ENCODE peak calls at places on chromosomes 5 and 9, in seven cellular contexts. S is IMR-90, I is kidney epithelial cell, W is stomach, K is mucosa of descending colon, P is dorsolateral prefrontal cortex, X is fibroblast of pulmonary artery. Q is an unnamed sample.

GRCh38 chr9:95028855-95029219 is 288.7 kb downstream of the FANCC start:
- DNase-seq in P (no peak), W (no peak), K (no peak), X (no peak), S (no peak), I (no peak), Q (no peak)

GRCh38 chr5:138900281-138900965 is 25.3 kb upstream of the LRRTM2 start:
- DNase-seq in W (no peak), X (peak; percentile 48), K (no peak), S (peak; percentile 75), P (no peak), I (peak; percentile 41), Q (peak; percentile 50)

GRCh38 chr9:135582966-135583685 is 21.6 kb downstream of the PAEP start:
- DNase-seq in S (no peak), W (peak; percentile 19), P (no peak), I (no peak), K (no peak), X (no peak), Q (no peak)

GRCh38 chr5:39584921-39585320 is 160.1 kb upstream of the DAB2 start:
- DNase-seq in S (peak; percentile 21), I (no peak), W (no peak), K (no peak), X (peak; percentile 20), P (no peak), Q (peak; percentile 37)

GRCh38 chr9:589723-590122 is 251.8 kb upstream of the DMRT1 start:
- DNase-seq in I (no peak), P (no peak), S (peak; percentile 31), K (no peak), W (no peak), X (peak; percentile 62), Q (peak; percentile 8)

GRCh38 chr9:119722384-119722783 is 353.1 kb upstream of the BRINP1 start:
- DNase-seq in W (no peak), S (no peak), I (no peak), P (no peak), K (no peak), X (no peak), Q (no peak)

GRCh38 chr9:134535171-134535570 is 106.4 kb upstream of the COL5A1 start:
- DNase-seq in I (no peak), S (no peak), X (no peak), W (no peak), P (no peak), K (no peak), Q (no peak)

GRCh38 chr5:42361321-42361688 is 61.9 kb upstream of the GHR start:
- DNase-seq in K (no peak), W (no peak), I (no peak), X (no peak), P (no peak), S (no peak), Q (peak; percentile 13)

GRCh38 chr9:133880851-133881634 is 111.1 kb downstream of the VAV2 start:
- DNase-seq in K (no peak), W (no peak), X (peak; percentile 34), S (peak; percentile 29), I (no peak), P (no peak), Q (no peak)

GRCh38 chr5:90645024-90645610 is 86.5 kb downstream of the ADGRV1 start:
- DNase-seq in I (no peak), K (no peak), X (no peak), W (no peak), S (no peak), P (no peak), Q (peak; percentile 1)

GRCh38 chr9:132283863-132284262 is 70.9 kb downstream of the SETX start:
- DNase-seq in I (no peak), X (peak; percentile 33), P (no peak), K (no peak), S (peak; percentile 86), W (no peak), Q (no peak)

GRCh38 chr5:83029912-83030311 is 47.3 kb downstream of the TMEM167A start:
- DNase-seq in S (peak; percentile 80), X (peak; percentile 28), P (no peak), K (no peak), I (peak; percentile 67), W (no peak), Q (peak; percentile 57)

GRCh38 chr9:2159521-2160417 is 144.6 kb downstream of the SMARCA2 start:
- DNase-seq in P (no peak), W (no peak), I (no peak), X (peak; percentile 36), K (no peak), S (peak; percentile 23), Q (peak; percentile 43)

GRCh38 chr9:2158729-2159128 is 143.6 kb downstream of the SMARCA2 start:
- DNase-seq in W (no peak), S (no peak), K (no peak), X (no peak), I (no peak), P (no peak), Q (no peak)

GRCh38 chr9:2155966-2156365 is 140.8 kb downstream of the SMARCA2 start:
- DNase-seq in W (no peak), I (no peak), S (no peak), K (no peak), X (no peak), P (no peak), Q (no peak)

GRCh38 chr9:2157277-2158105 is 142.3 kb downstream of the SMARCA2 start:
- DNase-seq in P (peak; percentile 79), X (peak; percentile 58), I (no peak), K (peak; percentile 59), S (peak; percentile 69), W (peak; percentile 33), Q (peak; percentile 81)

DNA sequence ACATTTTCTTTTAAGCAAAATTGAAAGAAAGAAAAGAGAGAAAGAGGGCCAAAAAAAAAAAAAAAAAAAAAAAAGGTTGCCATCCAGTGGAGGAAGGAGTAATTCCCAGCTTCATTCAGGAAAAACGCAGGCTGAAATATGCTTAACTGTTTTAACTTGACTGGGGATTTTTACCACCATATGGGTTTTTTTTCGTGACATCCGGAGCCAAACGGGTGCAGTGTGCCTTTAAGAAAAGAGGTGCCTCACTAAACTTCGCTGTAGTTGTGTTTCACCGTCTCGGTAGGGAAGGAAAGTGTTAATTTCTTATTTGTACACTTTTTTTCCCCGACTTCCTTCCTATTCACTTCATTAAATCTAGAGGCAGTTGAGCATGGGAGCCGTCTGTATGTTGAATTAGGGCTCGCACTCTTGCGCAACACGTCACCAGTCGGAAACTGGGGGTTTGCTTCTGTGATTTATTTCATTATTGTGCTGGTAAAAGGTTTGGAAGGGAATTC is 143.0 kb downstream of the SMARCA2 start:
- DNase-seq in P (no peak), I (peak; percentile 47), X (peak; percentile 85), K (no peak), S (peak; percentile 67), W (peak; percentile 53), Q (peak; percentile 80)
- TF ChIP-seq CTCF in P (no peak), I (peak; percentile 17), X (peak; percentile 31), K (no peak), S (peak; percentile 23), W (no peak), Q (no peak)

DNA sequence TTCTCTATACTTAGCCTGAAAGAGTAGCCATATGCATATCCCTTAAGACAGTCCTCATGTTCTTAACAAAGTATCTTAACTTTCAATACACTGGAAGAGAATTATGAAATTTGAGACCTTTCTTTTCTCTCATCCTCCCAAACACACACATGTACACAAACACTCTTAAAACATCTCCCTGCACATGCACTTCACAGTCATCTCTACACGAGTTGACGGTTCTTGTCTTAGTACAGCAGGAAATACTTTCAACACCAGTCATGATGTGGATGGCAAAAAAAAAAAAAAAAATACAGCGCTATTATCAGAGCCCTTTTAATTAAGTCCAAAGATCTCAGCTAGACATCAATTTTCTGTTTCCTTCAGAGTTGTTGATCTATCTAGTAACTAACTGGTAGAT is 43.6 kb upstream of the PCSK1 start:
- DNase-seq in W (no peak), X (peak; percentile 58), I (no peak), P (no peak), S (peak; percentile 69), K (no peak), Q (peak; percentile 50)
- H3K4me3 ChIP-seq in W (no peak overlapping the region), X (no peak overlapping the region), I (no peak overlapping the region), P (no peak overlapping the region), S (no peak overlapping the region), K (no peak overlapping the region), Q (no peak overlapping the region)

GRCh38 chr5:93623153-93623552 is 40.1 kb downstream of the NR2F1 start:
- DNase-seq in P (no peak), I (no peak), K (no peak), X (no peak), S (no peak), W (no peak), Q (no peak)

GRCh38 chr5:93622240-93622885 is 39.3 kb downstream of the NR2F1 start:
- DNase-seq in P (no peak), X (peak; percentile 74), K (no peak), S (peak; percentile 77), W (no peak), I (no peak), Q (peak; percentile 79)

GRCh38 chr5:93621340-93621872 is 38.4 kb downstream of the NR2F1 start:
- DNase-seq in P (peak; percentile 94), W (peak; percentile 53), S (peak; percentile 70), X (peak; percentile 55), K (peak; percentile 71), I (no peak), Q (peak; percentile 66)

DNA sequence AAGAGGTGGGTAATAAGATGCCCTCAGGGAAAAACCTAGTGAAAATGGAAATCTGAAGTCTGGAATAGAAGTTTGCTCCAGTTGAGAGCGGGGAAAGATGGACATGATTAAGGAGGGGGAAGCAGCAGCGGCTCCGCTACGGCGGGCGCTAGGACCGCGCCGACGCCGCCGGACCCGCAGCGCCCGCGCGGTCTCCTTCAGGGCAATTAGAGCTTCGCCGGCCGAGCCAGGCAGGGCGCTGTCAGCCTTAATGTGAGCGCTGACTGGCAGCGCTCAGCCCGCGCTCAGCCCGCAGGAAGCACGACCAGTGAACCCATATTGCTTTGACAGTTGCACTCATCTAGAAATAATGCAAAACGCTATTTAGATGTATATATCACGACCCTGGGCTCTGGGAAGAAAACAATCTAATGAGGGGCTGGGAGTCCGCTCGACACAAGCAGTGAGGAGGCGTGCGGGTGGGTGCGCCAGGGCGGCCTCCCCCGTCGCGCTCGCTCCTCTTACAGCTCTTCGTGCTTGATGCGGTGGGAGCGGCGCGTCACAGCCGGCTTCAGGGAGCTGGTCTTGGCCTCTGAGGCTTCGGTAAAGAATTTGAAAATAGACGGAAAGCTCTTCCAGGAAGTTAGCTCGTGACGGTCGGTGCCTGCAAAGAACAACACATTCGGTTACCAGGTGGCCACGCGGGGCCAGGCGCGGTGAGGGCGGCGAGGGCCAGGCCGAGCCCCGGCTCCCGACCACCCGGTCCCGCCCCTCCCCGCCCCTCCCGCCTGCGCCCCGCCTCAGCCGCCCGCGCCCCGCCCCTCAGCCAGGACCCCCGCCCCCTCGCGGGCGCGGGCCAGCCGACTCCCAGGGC is 37.7 kb downstream of the NR2F1 start:
- DNase-seq in X (peak; percentile 63), I (no peak), W (peak; percentile 71), P (peak; percentile 85), S (peak; percentile 68), K (peak; percentile 75), Q (peak; percentile 63)
- TF ChIP-seq CTCF in X (peak; percentile 9), I (no peak), W (no peak), P (no peak), S (peak; percentile 21), K (no peak), Q (no peak)

GRCh38 chr9:36471359-36471758 is 71.3 kb upstream of the RNF38 start:
- DNase-seq in P (no peak), X (no peak), I (no peak), W (no peak), S (no peak), K (no peak), Q (peak; percentile 10)

DNA sequence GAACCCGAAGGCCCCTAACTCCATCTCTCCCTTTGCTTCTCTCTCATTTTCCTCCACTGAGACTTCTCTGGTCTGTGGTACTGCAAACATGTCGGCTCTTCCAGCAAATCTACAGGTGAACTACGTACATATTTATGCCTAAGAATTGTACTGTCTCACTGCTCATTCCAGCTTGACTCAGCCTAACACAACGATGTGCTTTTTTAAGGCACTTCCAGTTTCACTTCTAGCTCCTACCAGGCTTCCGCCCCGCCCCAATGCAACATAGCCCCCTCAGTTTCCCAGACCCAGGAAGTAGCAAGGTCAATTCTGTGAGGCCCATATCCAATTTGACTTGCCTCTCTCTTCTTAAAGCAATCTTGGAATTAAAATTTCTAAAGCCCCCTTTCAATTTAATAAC is 70.8 kb upstream of the RNF38 start:
- DNase-seq in W (peak; percentile 52), X (peak; percentile 61), P (no peak), I (peak; percentile 21), K (peak; percentile 84), S (peak; percentile 71), Q (peak; percentile 78)
- H3K4me3 ChIP-seq in W (peak overlapping the region; percentile 25), X (peak overlapping the region; percentile 40), P (no peak overlapping the region), I (no peak overlapping the region), K (no peak overlapping the region), S (peak overlapping the region; percentile 35), Q (peak overlapping the region; percentile 34)

Q was measured in fibroblast of mammary gland.